ENCODE peak calls at places on chromosomes 1 and 21, in five cellular contexts. R is effector CD4-positive, alpha-beta T cell; J is myocyte; W is left lung; N is right cardiac atrium. B is an unnamed sample.

GRCh38 chr1:17611991-17612390 is 72.5 kb downstream of the ARHGEF10L start:
- DNase-seq in N (no peak), W (no peak), R (no peak), J (no peak), B (no peak)

GRCh38 chr21:34949499-34949898 is 99.6 kb downstream of the RUNX1 start:
- DNase-seq in R (no peak), W (no peak), J (no peak), N (no peak), B (no peak)

GRCh38 chr1:247845693-247846017 is 4.0 kb upstream of the OR11L1 start:
- DNase-seq in R (no peak), N (no peak), W (no peak), J (no peak), B (no peak)

GRCh38 chr1:204477036-204477740 is 17.4 kb downstream of the PIK3C2B start:
- DNase-seq in N (no peak), W (no peak), J (peak), R (no peak), B (peak)

GRCh38 chr1:44222397-44223334 is 9.4 kb downstream of the DMAP1 start:
- DNase-seq in N (no peak), R (no peak), J (no peak), W (no peak), B (no peak)

GRCh38 chr1:153404768-153405167 is 11.6 kb upstream of the S100A7A start:
- DNase-seq in W (peak), J (no peak), R (peak), N (peak), B (no peak)

GRCh38 chr1:169105087-169105433 is 1.4 kb upstream of the ATP1B1 start:
- DNase-seq in R (no peak), J (no peak), N (no peak), W (no peak), B (peak)

GRCh38 chr1:30763654-30764248 is 6.2 kb upstream of the LAPTM5 start:
- DNase-seq in J (peak), W (no peak), R (no peak), N (peak), B (peak)

GRCh38 chr1:164510435-164510834 is 48.5 kb upstream of the PBX1 start:
- DNase-seq in N (no peak), W (no peak), J (no peak), R (no peak), B (no peak)

GRCh38 chr1:197896301-197896700 is 6.1 kb upstream of the C1orf53 start:
- DNase-seq in W (no peak), N (no peak), J (no peak), R (no peak), B (no peak)

GRCh38 chr1:59972216-59972924 is 45.8 kb upstream of the CYP2J2 start:
- DNase-seq in N (no peak), W (no peak), J (no peak), R (no peak), B (peak)

GRCh38 chr1:178060789-178061556 is 32.9 kb upstream of the RASAL2 start:
- DNase-seq in R (no peak), J (peak), W (no peak), N (no peak), B (no peak)

GRCh38 chr1:10033359-10033845 is 644 bp downstream of the UBE4B start:
- DNase-seq in N (no peak), W (peak), J (peak), R (no peak), B (no peak)

GRCh38 chr1:156836041-156836654 is 19.5 kb upstream of the SH2D2A start:
- DNase-seq in N (no peak), R (peak), J (no peak), W (no peak), B (no peak)

GRCh38 chr1:32474954-32475353 is 10.1 kb downstream of the ZBTB8B start:
- DNase-seq in R (no peak), W (no peak), J (no peak), N (no peak), B (no peak)

GRCh38 chr1:117235863-117236465 is 25.2 kb upstream of the VTCN1 start:
- DNase-seq in R (no peak), J (peak), W (no peak), N (no peak), B (no peak)

GRCh38 chr1:183932412-183932811 is 105.1 kb downstream of the COLGALT2 start:
- DNase-seq in W (peak), N (peak), J (peak), R (no peak), B (peak)

GRCh38 chr1:212545941-212546638 is 62.5 kb upstream of the ATF3 start:
- DNase-seq in W (no peak), N (no peak), R (no peak), J (peak), B (peak)

GRCh38 chr1:53725238-53725689 is 13.7 kb downstream of the GLIS1 start:
- DNase-seq in N (no peak), J (no peak), W (no peak), R (no peak), B (no peak)

GRCh38 chr1:212452323-212453155 is 19.8 kb downstream of the NENF start:
- DNase-seq in J (peak), N (peak), W (peak), R (no peak), B (no peak)

GRCh38 chr1:114758251-114758832 is 558 bp upstream of the CSDE1 start:
- DNase-seq in N (no peak), R (no peak), W (no peak), J (peak), B (no peak)

GRCh38 chr1:237393632-237394031 is 351.6 kb downstream of the RYR2 start:
- DNase-seq in J (no peak), W (no peak), N (no peak), R (no peak), B (no peak)

GRCh38 chr1:156848461-156849150 is 10.3 kb downstream of the INSRR start:
- DNase-seq in N (peak), R (peak), W (no peak), J (peak), B (no peak)

GRCh38 chr1:36912365-36912840 is 121.9 kb downstream of the GRIK3 start:
- DNase-seq in N (no peak), W (no peak), J (no peak), R (no peak), B (no peak)

GRCh38 chr1:47351305-47351704 is 17.7 kb downstream of the CMPK1 start:
- DNase-seq in W (no peak), J (no peak), R (no peak), N (no peak), B (no peak)

GRCh38 chr1:151428068-151428467 is 28.7 kb downstream of the PSMB4 start:
- DNase-seq in J (no peak), R (no peak), W (no peak), N (no peak), B (no peak)

GRCh38 chr1:17162941-17163340 is 42.0 kb upstream of the PADI1 start:
- DNase-seq in R (no peak), W (no peak), J (no peak), N (no peak), B (no peak)

GRCh38 chr1:30770150-30770549 is 12.6 kb upstream of the LAPTM5 start:
- DNase-seq in W (no peak), N (peak), J (no peak), R (no peak), B (no peak)

GRCh38 chr1:28792644-28793121 is 19.3 kb upstream of the OPRD1 start:
- DNase-seq in J (no peak), R (no peak), W (no peak), N (no peak), B (no peak)

GRCh38 chr1:197149340-197149739 is 2.9 kb upstream of the ASPM start:
- DNase-seq in W (no peak), N (no peak), R (no peak), J (no peak), B (no peak)

GRCh38 chr21:33286600-33287456 is 20.7 kb downstream of the IL10RB start:
- DNase-seq in R (no peak), J (peak), W (no peak), N (peak), B (no peak)